ENCODE peak calls at places on chromosomes 16 and 17, in seven cellular contexts. Q is HFF-Myc, H is cardiac fibroblast, G is uterus, J is neural progenitor cell, Z is AG09319, E is lower leg skin. D is an unnamed sample.
A peak's percentile ranks its signal among the peaks of the same experiment; 100 is the strongest.

GRCh38 chr17:13542612-13543011 is 59.1 kb downstream of the HS3ST3A1 start:
- DNase-seq in J (no peak), E (no peak), G (no peak), Q (no peak), Z (no peak), H (no peak), D (no peak)

GRCh38 chr16:11326737-11327276 is 18.5 kb upstream of the RMI2 start:
- DNase-seq in J (no peak), E (no peak), H (no peak), Q (no peak), Z (no peak), G (no peak), D (no peak)

GRCh38 chr17:78672880-78673371 is 95.7 kb upstream of the DNAH17 start:
- DNase-seq in Q (no peak), E (no peak), Z (no peak), H (no peak), J (no peak), G (no peak), D (no peak)

GRCh38 chr16:8649829-8650554 is 24.4 kb upstream of the ABAT start:
- DNase-seq in Z (no peak), H (no peak), Q (no peak), G (no peak), J (no peak), E (no peak), D (no peak)

GRCh38 chr17:78324391-78325075 is 35.3 kb downstream of the SOCS3 start:
- DNase-seq in Z (peak; percentile 90), J (peak; percentile 62), Q (peak; percentile 92), H (peak; percentile 98), G (peak; percentile 85), E (peak; percentile 74), D (peak; percentile 41)

GRCh38 chr16:11712122-11712521 is 30.5 kb downstream of the TXNDC11 start:
- DNase-seq in Q (no peak), Z (no peak), J (no peak), H (no peak), G (no peak), E (no peak), D (no peak)

GRCh38 chr17:59618894-59619312 is 792 bp upstream of the CLTC start:
- DNase-seq in H (peak; percentile 96), E (no peak), J (peak; percentile 95), Q (peak; percentile 58), G (no peak), Z (peak; percentile 87), D (peak; percentile 97)

GRCh38 chr16:81458149-81458669 is 13.6 kb downstream of the CMIP start:
- DNase-seq in Z (no peak), J (no peak), G (no peak), Q (no peak), H (no peak), E (no peak), D (no peak)

GRCh38 chr17:78528541-78528940 is 48.7 kb downstream of the DNAH17 start:
- DNase-seq in H (no peak), E (no peak), Q (no peak), J (peak; percentile 46), Z (no peak), G (no peak), D (no peak)

GRCh38 chr16:67150833-67151396 is at the start of gene B3GNT9:
- DNase-seq in Q (no peak), J (peak; percentile 86), G (peak; percentile 78), E (no peak), Z (no peak), H (peak; percentile 80), D (peak; percentile 56)

GRCh38 chr16:78684040-78684611 is 584.7 kb downstream of the WWOX start:
- DNase-seq in Z (peak; percentile 53), G (peak; percentile 85), H (peak; percentile 94), Q (no peak), E (peak; percentile 81), J (no peak), D (no peak)

GRCh38 chr17:12983986-12984932 is 33.6 kb downstream of the ELAC2 start:
- DNase-seq in Q (no peak), G (peak; percentile 84), J (no peak), Z (peak; percentile 84), E (peak; percentile 55), H (peak; percentile 87), D (no peak)

GRCh38 chr17:979539-980405 is at the start of gene NXN:
- DNase-seq in Q (no peak), H (peak; percentile 83), Z (no peak), G (peak; percentile 83), J (peak; percentile 94), E (peak; percentile 68), D (peak; percentile 86)
- TF ChIP-seq CTCF in Q (no peak), H (no peak), Z (peak; percentile 31), G (no peak), J (peak; percentile 27), E (no peak), D (no peak)

DNA sequence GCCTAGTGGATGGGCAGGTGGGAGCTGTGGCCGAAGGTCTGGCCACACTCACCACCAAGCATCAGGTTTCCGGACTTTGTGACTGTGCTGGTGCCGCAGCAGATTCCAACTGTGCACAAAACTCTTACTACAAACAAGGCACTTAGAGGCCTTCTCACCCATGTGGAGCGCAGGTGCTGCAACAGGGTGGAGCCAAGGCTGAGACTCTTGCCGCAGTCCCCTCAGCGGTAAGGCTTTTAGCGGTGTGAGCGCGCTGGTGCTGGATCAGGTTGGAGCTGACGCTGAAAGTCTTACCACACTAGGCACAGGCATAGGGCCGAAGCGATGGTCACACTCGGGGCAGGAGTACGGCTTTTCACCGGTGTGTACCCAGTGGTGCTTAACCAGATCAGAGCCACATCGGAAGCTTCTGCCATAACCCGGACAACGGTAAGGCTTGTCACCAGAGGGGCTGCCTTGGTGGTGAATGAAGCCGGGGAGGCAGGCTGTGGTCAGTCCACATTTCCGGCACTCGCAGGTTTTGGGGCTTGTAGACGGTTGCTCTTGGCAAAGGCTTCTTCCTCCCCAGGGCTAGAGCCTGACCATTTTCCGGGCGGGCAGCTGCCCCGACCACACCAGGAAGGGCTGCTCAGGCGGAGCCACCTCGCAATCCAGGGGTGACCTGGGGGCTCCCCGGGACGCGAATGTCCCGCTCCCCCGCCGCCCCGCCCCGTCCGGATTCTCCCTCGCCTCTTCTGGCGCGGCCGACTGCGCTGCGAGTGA is 1.0 kb upstream of the ARMC5 start:
- DNase-seq in H (peak; percentile 49), E (no peak), G (no peak), Q (peak; percentile 71), Z (no peak), J (peak; percentile 69), D (peak; percentile 77)
- TF ChIP-seq CTCF in H (no peak), E (no peak), G (no peak), Q (no peak), Z (no peak), J (no peak), D (no peak)

DNA sequence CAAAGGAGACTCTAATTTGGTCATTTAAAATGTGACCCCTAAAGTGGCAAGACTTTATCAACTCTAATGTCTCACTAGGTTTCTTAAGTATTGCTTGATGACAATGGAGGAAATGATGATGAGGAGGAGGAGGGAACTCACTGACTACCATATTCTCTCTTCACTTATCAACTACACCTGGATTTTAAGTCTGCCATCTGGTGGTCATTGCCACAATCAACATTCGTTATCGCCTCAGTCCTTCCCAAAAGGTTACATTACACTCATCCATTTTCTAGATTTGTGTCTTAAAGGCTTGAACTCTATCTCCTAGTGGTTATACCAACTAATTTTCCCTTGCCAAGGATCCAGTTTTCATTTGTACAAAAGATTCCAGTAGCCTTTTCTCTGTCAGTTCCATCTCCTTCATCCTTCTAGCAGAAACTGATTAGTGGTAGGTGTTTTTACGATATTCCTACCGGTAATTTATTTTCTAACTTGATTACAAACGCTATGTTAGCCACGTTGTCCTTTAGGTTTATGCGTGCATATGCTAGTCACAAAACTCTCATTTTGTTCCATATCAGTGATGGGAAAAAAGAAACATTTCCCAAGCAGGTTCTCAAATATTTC is 114.6 kb upstream of the NOG start:
- DNase-seq in H (peak; percentile 5), E (no peak), Z (no peak), J (peak; percentile 54), Q (no peak), G (no peak), D (peak; percentile 40)
- TF ChIP-seq CTCF in H (no peak), E (no peak), Z (peak; percentile 41), J (peak; percentile 67), Q (peak; percentile 43), G (no peak), D (peak; percentile 61)

GRCh38 chr16:1072526-1073261 is at the start of gene SSTR5:
- DNase-seq in E (no peak), G (no peak), Z (no peak), J (peak; percentile 43), H (no peak), Q (no peak), D (no peak)

GRCh38 chr16:1074379-1074649 is 1.8 kb downstream of the SSTR5 start:
- DNase-seq in Q (no peak), G (no peak), J (no peak), E (no peak), Z (no peak), H (no peak), D (no peak)

GRCh38 chr16:1075546-1075945 is 3.0 kb downstream of the SSTR5 start:
- DNase-seq in J (no peak), Q (no peak), E (no peak), H (no peak), G (no peak), Z (no peak), D (no peak)

GRCh38 chr16:1073262-1073558 is 663 bp downstream of the SSTR5 start:
- DNase-seq in E (no peak), Z (no peak), H (no peak), Q (no peak), G (no peak), J (no peak), D (no peak)

DNA sequence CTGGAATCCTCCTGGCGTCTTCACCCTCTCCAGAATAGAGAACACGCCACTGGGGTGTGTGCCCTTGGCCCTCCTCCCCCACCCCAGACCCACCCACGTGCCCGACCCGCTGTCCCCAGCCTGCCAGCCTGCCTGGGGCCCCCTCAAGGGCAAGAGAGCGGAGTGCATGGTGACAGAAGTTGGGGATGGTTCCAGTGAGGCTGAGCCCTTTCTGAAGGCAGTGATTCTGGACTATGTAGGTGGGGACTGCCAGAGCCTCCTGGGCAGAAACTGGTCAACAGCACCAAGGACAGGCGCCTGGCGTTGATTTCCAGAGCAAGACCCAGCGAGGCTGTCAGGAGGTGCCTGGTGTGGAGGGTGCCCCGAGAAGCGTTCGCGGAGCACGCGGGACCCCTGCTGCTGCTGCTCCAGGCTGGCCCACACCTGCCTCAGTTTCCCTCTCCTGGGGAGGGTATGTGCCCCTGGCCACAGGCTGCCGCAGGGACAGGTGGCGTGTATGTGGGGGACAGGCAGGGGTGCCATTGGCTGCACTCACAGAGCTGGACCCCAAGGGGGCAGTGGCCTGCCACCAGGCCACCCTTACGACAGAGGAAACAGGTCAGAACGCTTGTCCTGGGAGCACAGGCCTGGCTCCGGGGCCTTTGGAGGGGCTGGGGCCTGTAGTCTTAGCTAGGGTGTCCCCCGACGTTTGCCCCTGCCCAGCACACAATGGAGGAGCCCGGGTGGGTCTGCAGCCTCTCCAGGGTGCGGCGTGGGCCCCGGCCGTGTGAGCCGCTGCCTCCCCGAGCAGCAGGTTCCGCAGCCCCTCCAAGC is 1.2 kb downstream of the SSTR5 start:
- DNase-seq in Q (no peak), G (no peak), J (peak; percentile 72), H (no peak), Z (no peak), E (no peak), D (no peak)
- TF ChIP-seq CTCF in Q (peak; percentile 3), G (no peak), J (peak; percentile 57), H (peak; percentile 19), Z (no peak), E (no peak), D (no peak)

D was measured in activated CD8-positive, alpha-beta T cell treated with anti-CD3 and anti-CD28 coated beads for 36 hours.